ENCODE peak calls at places on chromosomes 1 and 21, in nine cellular contexts. One of them, this sample, is unnamed.

GRCh38 chr21:17848228-17848627 is 29.1 kb upstream of the C21orf91 start:
- DNase-seq in iris pigment epithelial cell: peak
- DNase-seq in cardiac fibroblast: peak
- DNase-seq in stimulated activated CD4-positive, alpha-beta T cell treated with anti-CD3 and anti-CD28 coated beads, Interleukin-12 subunit alpha, Interleukin-12 subunit beta, amount 100 ng/mL, for 4 hours: no peak
- DNase-seq in activated T-helper 9 cell treated with anti-CD3 and anti-CD28 coated beads, Interleukin-2, amount 50 U/mL, for 16 hours: no peak
- DNase-seq in activated CD4-positive, alpha-beta T cell treated with anti-CD3 and anti-CD28 coated beads, Interleukin-2, amount 10 ng/mL, durations not matched to agents 7 days and 5 days: no peak
- DNase-seq in activated naive CD8-positive, alpha-beta T cell treated with anti-CD3 and anti-CD28 coated beads, Interleukin-2, amount 10 ng/mL, durations not matched to agents 7 days and 5 days: no peak
- DNase-seq in transverse colon: peak
- DNase-seq in HEK293T: no peak
- DNase-seq in this sample: no peak

GRCh38 chr1:183023601-183024351 is 556 bp downstream of the LAMC1 start:
- DNase-seq in iris pigment epithelial cell: peak
- DNase-seq in cardiac fibroblast: peak
- DNase-seq in stimulated activated CD4-positive, alpha-beta T cell treated with anti-CD3 and anti-CD28 coated beads, Interleukin-12 subunit alpha, Interleukin-12 subunit beta, amount 100 ng/mL, for 4 hours: peak
- DNase-seq in activated T-helper 9 cell treated with anti-CD3 and anti-CD28 coated beads, Interleukin-2, amount 50 U/mL, for 16 hours: peak
- DNase-seq in activated CD4-positive, alpha-beta T cell treated with anti-CD3 and anti-CD28 coated beads, Interleukin-2, amount 10 ng/mL, durations not matched to agents 7 days and 5 days: peak
- DNase-seq in activated naive CD8-positive, alpha-beta T cell treated with anti-CD3 and anti-CD28 coated beads, Interleukin-2, amount 10 ng/mL, durations not matched to agents 7 days and 5 days: peak
- DNase-seq in transverse colon: peak
- DNase-seq in HEK293T: peak
- DNase-seq in this sample: peak

GRCh38 chr1:220485131-220485530 is 42.8 kb upstream of the MARK1 start:
- DNase-seq in iris pigment epithelial cell: no peak
- DNase-seq in cardiac fibroblast: no peak
- DNase-seq in stimulated activated CD4-positive, alpha-beta T cell treated with anti-CD3 and anti-CD28 coated beads, Interleukin-12 subunit alpha, Interleukin-12 subunit beta, amount 100 ng/mL, for 4 hours: no peak
- DNase-seq in activated T-helper 9 cell treated with anti-CD3 and anti-CD28 coated beads, Interleukin-2, amount 50 U/mL, for 16 hours: no peak
- DNase-seq in activated CD4-positive, alpha-beta T cell treated with anti-CD3 and anti-CD28 coated beads, Interleukin-2, amount 10 ng/mL, durations not matched to agents 7 days and 5 days: no peak
- DNase-seq in activated naive CD8-positive, alpha-beta T cell treated with anti-CD3 and anti-CD28 coated beads, Interleukin-2, amount 10 ng/mL, durations not matched to agents 7 days and 5 days: no peak
- DNase-seq in transverse colon: no peak
- DNase-seq in HEK293T: no peak
- DNase-seq in this sample: no peak

GRCh38 chr1:230797376-230798186 is 50.4 kb downstream of the CAPN9 start:
- DNase-seq in iris pigment epithelial cell: peak
- DNase-seq in cardiac fibroblast: peak
- DNase-seq in stimulated activated CD4-positive, alpha-beta T cell treated with anti-CD3 and anti-CD28 coated beads, Interleukin-12 subunit alpha, Interleukin-12 subunit beta, amount 100 ng/mL, for 4 hours: no peak
- DNase-seq in activated T-helper 9 cell treated with anti-CD3 and anti-CD28 coated beads, Interleukin-2, amount 50 U/mL, for 16 hours: no peak
- DNase-seq in activated CD4-positive, alpha-beta T cell treated with anti-CD3 and anti-CD28 coated beads, Interleukin-2, amount 10 ng/mL, durations not matched to agents 7 days and 5 days: no peak
- DNase-seq in activated naive CD8-positive, alpha-beta T cell treated with anti-CD3 and anti-CD28 coated beads, Interleukin-2, amount 10 ng/mL, durations not matched to agents 7 days and 5 days: no peak
- DNase-seq in transverse colon: peak
- DNase-seq in HEK293T: peak
- DNase-seq in this sample: no peak

GRCh38 chr1:30196872-30197615 is 526.3 kb downstream of the MATN1 start:
- DNase-seq in iris pigment epithelial cell: no peak
- DNase-seq in cardiac fibroblast: no peak
- DNase-seq in stimulated activated CD4-positive, alpha-beta T cell treated with anti-CD3 and anti-CD28 coated beads, Interleukin-12 subunit alpha, Interleukin-12 subunit beta, amount 100 ng/mL, for 4 hours: no peak
- DNase-seq in activated T-helper 9 cell treated with anti-CD3 and anti-CD28 coated beads, Interleukin-2, amount 50 U/mL, for 16 hours: no peak
- DNase-seq in activated CD4-positive, alpha-beta T cell treated with anti-CD3 and anti-CD28 coated beads, Interleukin-2, amount 10 ng/mL, durations not matched to agents 7 days and 5 days: no peak
- DNase-seq in activated naive CD8-positive, alpha-beta T cell treated with anti-CD3 and anti-CD28 coated beads, Interleukin-2, amount 10 ng/mL, durations not matched to agents 7 days and 5 days: no peak
- DNase-seq in transverse colon: no peak
- DNase-seq in HEK293T: no peak
- DNase-seq in this sample: no peak

GRCh38 chr1:38991638-38992449 is 768 bp downstream of the AKIRIN1 start:
- DNase-seq in iris pigment epithelial cell: peak
- DNase-seq in cardiac fibroblast: peak
- DNase-seq in stimulated activated CD4-positive, alpha-beta T cell treated with anti-CD3 and anti-CD28 coated beads, Interleukin-12 subunit alpha, Interleukin-12 subunit beta, amount 100 ng/mL, for 4 hours: peak
- DNase-seq in activated T-helper 9 cell treated with anti-CD3 and anti-CD28 coated beads, Interleukin-2, amount 50 U/mL, for 16 hours: peak
- DNase-seq in activated CD4-positive, alpha-beta T cell treated with anti-CD3 and anti-CD28 coated beads, Interleukin-2, amount 10 ng/mL, durations not matched to agents 7 days and 5 days: peak
- DNase-seq in activated naive CD8-positive, alpha-beta T cell treated with anti-CD3 and anti-CD28 coated beads, Interleukin-2, amount 10 ng/mL, durations not matched to agents 7 days and 5 days: peak
- DNase-seq in transverse colon: peak
- DNase-seq in HEK293T: peak
- DNase-seq in this sample: no peak

GRCh38 chr1:200290010-200290685 is 119.7 kb downstream of the ZNF281 start:
- DNase-seq in iris pigment epithelial cell: no peak
- DNase-seq in cardiac fibroblast: no peak
- DNase-seq in stimulated activated CD4-positive, alpha-beta T cell treated with anti-CD3 and anti-CD28 coated beads, Interleukin-12 subunit alpha, Interleukin-12 subunit beta, amount 100 ng/mL, for 4 hours: no peak
- DNase-seq in activated T-helper 9 cell treated with anti-CD3 and anti-CD28 coated beads, Interleukin-2, amount 50 U/mL, for 16 hours: no peak
- DNase-seq in activated CD4-positive, alpha-beta T cell treated with anti-CD3 and anti-CD28 coated beads, Interleukin-2, amount 10 ng/mL, durations not matched to agents 7 days and 5 days: no peak
- DNase-seq in activated naive CD8-positive, alpha-beta T cell treated with anti-CD3 and anti-CD28 coated beads, Interleukin-2, amount 10 ng/mL, durations not matched to agents 7 days and 5 days: no peak
- DNase-seq in transverse colon: no peak
- DNase-seq in HEK293T: peak
- DNase-seq in this sample: no peak

GRCh38 chr1:177351361-177352108 is 180.8 kb downstream of the BRINP2 start:
- DNase-seq in iris pigment epithelial cell: no peak
- DNase-seq in cardiac fibroblast: no peak
- DNase-seq in stimulated activated CD4-positive, alpha-beta T cell treated with anti-CD3 and anti-CD28 coated beads, Interleukin-12 subunit alpha, Interleukin-12 subunit beta, amount 100 ng/mL, for 4 hours: no peak
- DNase-seq in activated T-helper 9 cell treated with anti-CD3 and anti-CD28 coated beads, Interleukin-2, amount 50 U/mL, for 16 hours: no peak
- DNase-seq in activated CD4-positive, alpha-beta T cell treated with anti-CD3 and anti-CD28 coated beads, Interleukin-2, amount 10 ng/mL, durations not matched to agents 7 days and 5 days: no peak
- DNase-seq in activated naive CD8-positive, alpha-beta T cell treated with anti-CD3 and anti-CD28 coated beads, Interleukin-2, amount 10 ng/mL, durations not matched to agents 7 days and 5 days: no peak
- DNase-seq in transverse colon: peak
- DNase-seq in HEK293T: no peak
- DNase-seq in this sample: no peak

GRCh38 chr1:31012210-31012924 is 53.1 kb downstream of the PUM1 start:
- DNase-seq in iris pigment epithelial cell: no peak
- DNase-seq in cardiac fibroblast: no peak
- DNase-seq in stimulated activated CD4-positive, alpha-beta T cell treated with anti-CD3 and anti-CD28 coated beads, Interleukin-12 subunit alpha, Interleukin-12 subunit beta, amount 100 ng/mL, for 4 hours: no peak
- DNase-seq in activated T-helper 9 cell treated with anti-CD3 and anti-CD28 coated beads, Interleukin-2, amount 50 U/mL, for 16 hours: no peak
- DNase-seq in activated CD4-positive, alpha-beta T cell treated with anti-CD3 and anti-CD28 coated beads, Interleukin-2, amount 10 ng/mL, durations not matched to agents 7 days and 5 days: no peak
- DNase-seq in activated naive CD8-positive, alpha-beta T cell treated with anti-CD3 and anti-CD28 coated beads, Interleukin-2, amount 10 ng/mL, durations not matched to agents 7 days and 5 days: no peak
- DNase-seq in transverse colon: no peak
- DNase-seq in HEK293T: no peak
- DNase-seq in this sample: no peak

GRCh38 chr1:162847839-162848453 is 13.0 kb downstream of the CCDC190 start:
- DNase-seq in iris pigment epithelial cell: peak
- DNase-seq in cardiac fibroblast: peak
- DNase-seq in stimulated activated CD4-positive, alpha-beta T cell treated with anti-CD3 and anti-CD28 coated beads, Interleukin-12 subunit alpha, Interleukin-12 subunit beta, amount 100 ng/mL, for 4 hours: peak
- DNase-seq in activated T-helper 9 cell treated with anti-CD3 and anti-CD28 coated beads, Interleukin-2, amount 50 U/mL, for 16 hours: peak
- DNase-seq in activated CD4-positive, alpha-beta T cell treated with anti-CD3 and anti-CD28 coated beads, Interleukin-2, amount 10 ng/mL, durations not matched to agents 7 days and 5 days: peak
- DNase-seq in activated naive CD8-positive, alpha-beta T cell treated with anti-CD3 and anti-CD28 coated beads, Interleukin-2, amount 10 ng/mL, durations not matched to agents 7 days and 5 days: peak
- DNase-seq in transverse colon: peak
- DNase-seq in HEK293T: peak
- DNase-seq in this sample: no peak

GRCh38 chr1:216598448-216598847 is 124.8 kb downstream of the ESRRG start:
- DNase-seq in iris pigment epithelial cell: no peak
- DNase-seq in cardiac fibroblast: no peak
- DNase-seq in stimulated activated CD4-positive, alpha-beta T cell treated with anti-CD3 and anti-CD28 coated beads, Interleukin-12 subunit alpha, Interleukin-12 subunit beta, amount 100 ng/mL, for 4 hours: no peak
- DNase-seq in activated T-helper 9 cell treated with anti-CD3 and anti-CD28 coated beads, Interleukin-2, amount 50 U/mL, for 16 hours: no peak
- DNase-seq in activated CD4-positive, alpha-beta T cell treated with anti-CD3 and anti-CD28 coated beads, Interleukin-2, amount 10 ng/mL, durations not matched to agents 7 days and 5 days: no peak
- DNase-seq in activated naive CD8-positive, alpha-beta T cell treated with anti-CD3 and anti-CD28 coated beads, Interleukin-2, amount 10 ng/mL, durations not matched to agents 7 days and 5 days: no peak
- DNase-seq in transverse colon: no peak
- DNase-seq in HEK293T: no peak
- DNase-seq in this sample: no peak

GRCh38 chr1:15573477-15573876 is 11.4 kb downstream of the AGMAT start:
- DNase-seq in iris pigment epithelial cell: peak
- DNase-seq in cardiac fibroblast: peak
- DNase-seq in stimulated activated CD4-positive, alpha-beta T cell treated with anti-CD3 and anti-CD28 coated beads, Interleukin-12 subunit alpha, Interleukin-12 subunit beta, amount 100 ng/mL, for 4 hours: no peak
- DNase-seq in activated T-helper 9 cell treated with anti-CD3 and anti-CD28 coated beads, Interleukin-2, amount 50 U/mL, for 16 hours: no peak
- DNase-seq in activated CD4-positive, alpha-beta T cell treated with anti-CD3 and anti-CD28 coated beads, Interleukin-2, amount 10 ng/mL, durations not matched to agents 7 days and 5 days: no peak
- DNase-seq in activated naive CD8-positive, alpha-beta T cell treated with anti-CD3 and anti-CD28 coated beads, Interleukin-2, amount 10 ng/mL, durations not matched to agents 7 days and 5 days: no peak
- DNase-seq in transverse colon: no peak
- DNase-seq in HEK293T: no peak
- DNase-seq in this sample: no peak

GRCh38 chr1:820962-821361 is 102.8 kb upstream of the SAMD11 start:
- DNase-seq in iris pigment epithelial cell: no peak
- DNase-seq in cardiac fibroblast: no peak
- DNase-seq in stimulated activated CD4-positive, alpha-beta T cell treated with anti-CD3 and anti-CD28 coated beads, Interleukin-12 subunit alpha, Interleukin-12 subunit beta, amount 100 ng/mL, for 4 hours: no peak
- DNase-seq in activated T-helper 9 cell treated with anti-CD3 and anti-CD28 coated beads, Interleukin-2, amount 50 U/mL, for 16 hours: no peak
- DNase-seq in activated CD4-positive, alpha-beta T cell treated with anti-CD3 and anti-CD28 coated beads, Interleukin-2, amount 10 ng/mL, durations not matched to agents 7 days and 5 days: no peak
- DNase-seq in activated naive CD8-positive, alpha-beta T cell treated with anti-CD3 and anti-CD28 coated beads, Interleukin-2, amount 10 ng/mL, durations not matched to agents 7 days and 5 days: no peak
- DNase-seq in transverse colon: no peak
- DNase-seq in HEK293T: no peak
- DNase-seq in this sample: no peak

GRCh38 chr1:175193339-175193950 is 869 bp upstream of the KIAA0040 start:
- DNase-seq in iris pigment epithelial cell: no peak
- DNase-seq in cardiac fibroblast: no peak
- DNase-seq in stimulated activated CD4-positive, alpha-beta T cell treated with anti-CD3 and anti-CD28 coated beads, Interleukin-12 subunit alpha, Interleukin-12 subunit beta, amount 100 ng/mL, for 4 hours: no peak
- DNase-seq in activated T-helper 9 cell treated with anti-CD3 and anti-CD28 coated beads, Interleukin-2, amount 50 U/mL, for 16 hours: no peak
- DNase-seq in activated CD4-positive, alpha-beta T cell treated with anti-CD3 and anti-CD28 coated beads, Interleukin-2, amount 10 ng/mL, durations not matched to agents 7 days and 5 days: peak
- DNase-seq in activated naive CD8-positive, alpha-beta T cell treated with anti-CD3 and anti-CD28 coated beads, Interleukin-2, amount 10 ng/mL, durations not matched to agents 7 days and 5 days: no peak
- DNase-seq in transverse colon: no peak
- DNase-seq in HEK293T: no peak
- DNase-seq in this sample: no peak

GRCh38 chr1:35466120-35466519 is 91.1 kb downstream of the KIAA0319L start:
- DNase-seq in iris pigment epithelial cell: no peak
- DNase-seq in cardiac fibroblast: no peak
- DNase-seq in stimulated activated CD4-positive, alpha-beta T cell treated with anti-CD3 and anti-CD28 coated beads, Interleukin-12 subunit alpha, Interleukin-12 subunit beta, amount 100 ng/mL, for 4 hours: no peak
- DNase-seq in activated T-helper 9 cell treated with anti-CD3 and anti-CD28 coated beads, Interleukin-2, amount 50 U/mL, for 16 hours: no peak
- DNase-seq in activated CD4-positive, alpha-beta T cell treated with anti-CD3 and anti-CD28 coated beads, Interleukin-2, amount 10 ng/mL, durations not matched to agents 7 days and 5 days: no peak
- DNase-seq in activated naive CD8-positive, alpha-beta T cell treated with anti-CD3 and anti-CD28 coated beads, Interleukin-2, amount 10 ng/mL, durations not matched to agents 7 days and 5 days: no peak
- DNase-seq in transverse colon: no peak
- DNase-seq in HEK293T: no peak
- DNase-seq in this sample: no peak

GRCh38 chr1:3868464-3869006 is 11.3 kb downstream of the DFFB start:
- DNase-seq in iris pigment epithelial cell: no peak
- DNase-seq in cardiac fibroblast: no peak
- DNase-seq in stimulated activated CD4-positive, alpha-beta T cell treated with anti-CD3 and anti-CD28 coated beads, Interleukin-12 subunit alpha, Interleukin-12 subunit beta, amount 100 ng/mL, for 4 hours: no peak
- DNase-seq in activated T-helper 9 cell treated with anti-CD3 and anti-CD28 coated beads, Interleukin-2, amount 50 U/mL, for 16 hours: no peak
- DNase-seq in activated CD4-positive, alpha-beta T cell treated with anti-CD3 and anti-CD28 coated beads, Interleukin-2, amount 10 ng/mL, durations not matched to agents 7 days and 5 days: no peak
- DNase-seq in activated naive CD8-positive, alpha-beta T cell treated with anti-CD3 and anti-CD28 coated beads, Interleukin-2, amount 10 ng/mL, durations not matched to agents 7 days and 5 days: no peak
- DNase-seq in transverse colon: no peak
- DNase-seq in HEK293T: no peak
- DNase-seq in this sample: no peak

GRCh38 chr1:87840772-87841171 is 512.1 kb downstream of the LMO4 start:
- DNase-seq in iris pigment epithelial cell: no peak
- DNase-seq in cardiac fibroblast: no peak
- DNase-seq in stimulated activated CD4-positive, alpha-beta T cell treated with anti-CD3 and anti-CD28 coated beads, Interleukin-12 subunit alpha, Interleukin-12 subunit beta, amount 100 ng/mL, for 4 hours: no peak
- DNase-seq in activated T-helper 9 cell treated with anti-CD3 and anti-CD28 coated beads, Interleukin-2, amount 50 U/mL, for 16 hours: no peak
- DNase-seq in activated CD4-positive, alpha-beta T cell treated with anti-CD3 and anti-CD28 coated beads, Interleukin-2, amount 10 ng/mL, durations not matched to agents 7 days and 5 days: no peak
- DNase-seq in activated naive CD8-positive, alpha-beta T cell treated with anti-CD3 and anti-CD28 coated beads, Interleukin-2, amount 10 ng/mL, durations not matched to agents 7 days and 5 days: no peak
- DNase-seq in transverse colon: no peak
- DNase-seq in HEK293T: no peak
- DNase-seq in this sample: peak

GRCh38 chr1:38800720-38801671 is 58.6 kb downstream of the RRAGC start:
- DNase-seq in iris pigment epithelial cell: no peak
- DNase-seq in cardiac fibroblast: no peak
- DNase-seq in stimulated activated CD4-positive, alpha-beta T cell treated with anti-CD3 and anti-CD28 coated beads, Interleukin-12 subunit alpha, Interleukin-12 subunit beta, amount 100 ng/mL, for 4 hours: no peak
- DNase-seq in activated T-helper 9 cell treated with anti-CD3 and anti-CD28 coated beads, Interleukin-2, amount 50 U/mL, for 16 hours: no peak
- DNase-seq in activated CD4-positive, alpha-beta T cell treated with anti-CD3 and anti-CD28 coated beads, Interleukin-2, amount 10 ng/mL, durations not matched to agents 7 days and 5 days: no peak
- DNase-seq in activated naive CD8-positive, alpha-beta T cell treated with anti-CD3 and anti-CD28 coated beads, Interleukin-2, amount 10 ng/mL, durations not matched to agents 7 days and 5 days: no peak
- DNase-seq in transverse colon: no peak
- DNase-seq in HEK293T: no peak
- DNase-seq in this sample: no peak